ENCODE peak calls at places on chromosomes 4 and X, in four cellular contexts. One of them, this sample, is unnamed.

GRCh38 chrX:73849054-73849453 is 286.1 kb downstream of the CHIC1 start:
- DNase-seq in HepG2: no peak
- DNase-seq in H1: no peak
- DNase-seq in GM12878: no peak
- DNase-seq in this sample: no peak

GRCh38 chr4:83889802-83890201 is 353.9 kb downstream of the GPAT3 start:
- DNase-seq in HepG2: no peak
- DNase-seq in H1: no peak
- DNase-seq in GM12878: no peak
- DNase-seq in this sample: no peak

GRCh38 chr4:32003548-32003947 is 1283.4 kb downstream of the PCDH7 start:
- DNase-seq in HepG2: no peak
- DNase-seq in H1: no peak
- DNase-seq in GM12878: no peak
- DNase-seq in this sample: no peak

GRCh38 chrX:120450163-120450562 is 18.9 kb downstream of the LAMP2 start:
- DNase-seq in HepG2: no peak
- DNase-seq in H1: no peak
- DNase-seq in GM12878: no peak
- DNase-seq in this sample: no peak

GRCh38 chr4:39565925-39566630 is 38.8 kb upstream of the UGDH start:
- DNase-seq in HepG2: no peak
- DNase-seq in H1: no peak
- DNase-seq in GM12878: no peak
- DNase-seq in this sample: no peak

GRCh38 chrX:6291444-6291843 is 62.8 kb upstream of the NLGN4X start:
- DNase-seq in HepG2: no peak
- DNase-seq in H1: no peak
- DNase-seq in GM12878: no peak
- DNase-seq in this sample: no peak

GRCh38 chr4:1994935-1995334 is 13.8 kb downstream of the NELFA start:
- DNase-seq in HepG2: no peak
- DNase-seq in H1: no peak
- DNase-seq in GM12878: no peak
- DNase-seq in this sample: no peak

GRCh38 chr4:83285022-83285387 is 407 bp upstream of the COQ2 start:
- DNase-seq in HepG2: no peak
- DNase-seq in H1: no peak
- DNase-seq in GM12878: no peak
- DNase-seq in this sample: no peak

GRCh38 chrX:21993265-21993664 is 38.9 kb upstream of the PHEX start:
- DNase-seq in HepG2: no peak
- DNase-seq in H1: no peak
- DNase-seq in GM12878: peak
- DNase-seq in this sample: no peak

GRCh38 chr4:100880012-100880411 is 362.2 kb upstream of the EMCN start:
- DNase-seq in HepG2: no peak
- DNase-seq in H1: no peak
- DNase-seq in GM12878: no peak
- DNase-seq in this sample: no peak

GRCh38 chrX:97490656-97491055 is 606.9 kb downstream of the RPA4 start:
- DNase-seq in HepG2: no peak
- DNase-seq in H1: no peak
- DNase-seq in GM12878: no peak
- DNase-seq in this sample: no peak

GRCh38 chr4:113469926-113470325 is 291.6 kb downstream of the CAMK2D start:
- DNase-seq in HepG2: peak
- DNase-seq in H1: no peak
- DNase-seq in GM12878: no peak
- DNase-seq in this sample: no peak

GRCh38 chrX:45322382-45322781 is 121.7 kb upstream of the DIPK2B start:
- DNase-seq in HepG2: peak
- DNase-seq in H1: peak
- DNase-seq in GM12878: no peak
- DNase-seq in this sample: peak

GRCh38 chr4:53764761-53765490 is 173.6 kb upstream of the LNX1 start:
- DNase-seq in HepG2: no peak
- DNase-seq in H1: no peak
- DNase-seq in GM12878: no peak
- DNase-seq in this sample: no peak

GRCh38 chrX:115499112-115499805 is 61.7 kb upstream of the PLS3 start:
- DNase-seq in HepG2: no peak
- DNase-seq in H1: no peak
- DNase-seq in GM12878: no peak
- DNase-seq in this sample: no peak

GRCh38 chr4:99330648-99331047 is 9.4 kb upstream of the ADH1B start:
- DNase-seq in HepG2: no peak
- DNase-seq in H1: no peak
- DNase-seq in GM12878: no peak
- DNase-seq in this sample: no peak

GRCh38 chr4:153465583-153465921 is 608 bp upstream of the TMEM131L start:
- DNase-seq in HepG2: peak
- DNase-seq in H1: peak
- DNase-seq in GM12878: no peak
- DNase-seq in this sample: no peak

GRCh38 chr4:151228196-151229119 is 48.5 kb upstream of the PRSS48 start:
- DNase-seq in HepG2: no peak
- DNase-seq in H1: no peak
- DNase-seq in GM12878: no peak
- DNase-seq in this sample: no peak

GRCh38 chrX:107775734-107776511 is at the start of gene TSC22D3:
- DNase-seq in HepG2: peak
- DNase-seq in H1: peak
- DNase-seq in GM12878: no peak
- DNase-seq in this sample: no peak

GRCh38 chr4:48546336-48546735 is 56.3 kb downstream of the ZAR1 start:
- DNase-seq in HepG2: peak
- DNase-seq in H1: no peak
- DNase-seq in GM12878: peak
- DNase-seq in this sample: no peak
- TF ChIP-seq SUZ12 in HepG2: no peak
- TF ChIP-seq SUZ12 in H1: no peak
- TF ChIP-seq SUZ12 in GM12878: no peak
- TF ChIP-seq SUZ12 in this sample: no peak

DNA sequence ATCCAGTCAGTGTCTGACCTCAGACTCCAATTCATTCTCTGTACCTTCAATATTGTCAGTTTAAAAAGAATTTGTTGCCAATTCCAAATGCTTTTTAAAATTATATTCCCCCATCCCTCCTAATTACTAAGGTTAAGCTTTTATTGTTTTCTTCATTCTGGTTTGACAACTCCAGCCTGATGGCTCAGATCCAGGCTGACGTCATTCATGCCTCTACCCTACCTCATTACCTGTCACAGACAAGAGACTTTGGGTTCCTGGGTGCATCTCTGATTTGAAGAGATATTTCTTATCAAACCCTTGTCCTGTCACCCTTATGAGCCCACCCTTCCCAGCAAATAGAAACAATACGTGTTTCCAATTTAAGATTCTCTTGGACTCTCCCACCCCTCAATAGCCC is 300.2 kb upstream of the CLNK start:
- DNase-seq in HepG2: no peak
- DNase-seq in H1: no peak
- DNase-seq in GM12878: no peak
- DNase-seq in this sample: no peak
- TF ChIP-seq YY1 in HepG2: no peak
- TF ChIP-seq YY1 in H1: no peak
- TF ChIP-seq YY1 in GM12878: no peak
- TF ChIP-seq YY1 in this sample: no peak

DNA sequence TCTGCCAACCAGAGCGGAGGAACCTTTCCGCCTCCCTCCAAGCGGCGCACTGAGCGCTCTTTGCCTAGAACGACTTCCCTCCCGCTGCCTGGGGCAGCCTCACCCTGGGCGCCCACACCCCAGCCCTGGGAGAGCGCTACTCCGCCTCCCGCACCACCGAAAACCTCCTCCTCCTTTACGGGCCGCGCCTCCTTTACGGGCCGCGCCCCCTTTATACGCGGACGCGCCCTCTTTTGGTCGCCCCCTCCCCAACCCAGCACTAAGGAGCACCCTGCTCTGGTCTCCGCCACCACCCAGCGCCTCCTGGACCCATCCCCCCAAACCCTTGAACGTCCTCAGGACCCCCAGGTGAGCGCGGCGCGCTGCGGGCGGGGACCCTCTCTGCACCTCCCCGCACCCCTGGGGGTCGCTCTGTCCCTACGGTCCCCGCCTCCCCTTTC is 586 bp upstream of the NSG1 start:
- DNase-seq in HepG2: no peak
- DNase-seq in H1: peak
- DNase-seq in GM12878: no peak
- DNase-seq in this sample: no peak
- TF ChIP-seq SUZ12 in HepG2: no peak
- TF ChIP-seq SUZ12 in H1: no peak
- TF ChIP-seq SUZ12 in GM12878: no peak
- TF ChIP-seq SUZ12 in this sample: no peak

GRCh38 chrX:68762649-68763268 is 66.1 kb upstream of the EFNB1 start:
- DNase-seq in HepG2: no peak
- DNase-seq in H1: no peak
- DNase-seq in GM12878: no peak
- DNase-seq in this sample: no peak
- TF ChIP-seq YY1 in HepG2: no peak
- TF ChIP-seq YY1 in H1: no peak
- TF ChIP-seq YY1 in GM12878: no peak
- TF ChIP-seq YY1 in this sample: no peak

GRCh38 chrX:7378406-7378805 is 230.5 kb upstream of the PUDP start:
- DNase-seq in HepG2: no peak
- DNase-seq in H1: no peak
- DNase-seq in GM12878: no peak
- DNase-seq in this sample: no peak
- TF ChIP-seq SUZ12 in HepG2: no peak
- TF ChIP-seq SUZ12 in H1: no peak
- TF ChIP-seq SUZ12 in GM12878: no peak
- TF ChIP-seq SUZ12 in this sample: no peak

GRCh38 chrX:13472975-13473665 is 96.3 kb upstream of the EGFL6 start:
- DNase-seq in HepG2: no peak
- DNase-seq in H1: no peak
- DNase-seq in GM12878: peak
- DNase-seq in this sample: no peak
- TF ChIP-seq YY1 in HepG2: no peak
- TF ChIP-seq YY1 in H1: no peak
- TF ChIP-seq YY1 in GM12878: no peak
- TF ChIP-seq YY1 in this sample: no peak

GRCh38 chrX:124338733-124339514 is 6.5 kb downstream of the TEX13D start:
- DNase-seq in HepG2: no peak
- DNase-seq in H1: no peak
- DNase-seq in GM12878: no peak
- DNase-seq in this sample: no peak
- TF ChIP-seq SUZ12 in HepG2: no peak
- TF ChIP-seq SUZ12 in H1: no peak
- TF ChIP-seq SUZ12 in GM12878: no peak
- TF ChIP-seq SUZ12 in this sample: no peak

This sample was measured in NT2/D1.